ENCODE peak calls at places on chromosomes 2 and 18, in five cellular contexts. R is SJSA1, M is Peyer's patch, I is stomach, D is astrocyte. V is an unnamed sample. For H3K36me3 and H3K9me3, the result is how much of the 10 kb centered on the place peaks cover.

GRCh38 chr2:227545990-227546389 is 52.7 kb upstream of the SCYGR2 start:
- DNase-seq in R (peak), M (no peak), I (no peak), D (no peak), V (peak)

GRCh38 chr18:22265838-22266237 is 96.4 kb downstream of the GATA6 start:
- DNase-seq in R (no peak), M (no peak), I (no peak), D (no peak), V (no peak)

GRCh38 chr2:183081908-183082307 is 3.4 kb downstream of the DUSP19 start:
- DNase-seq in R (no peak), M (no peak), I (no peak), D (peak), V (no peak)

GRCh38 chr2:99507964-99508818 is 18.4 kb upstream of the REV1 start:
- DNase-seq in R (no peak), M (no peak), I (no peak), D (no peak), V (no peak)

GRCh38 chr2:171316220-171316619 is 117.6 kb downstream of the METTL8 start:
- DNase-seq in R (no peak), M (no peak), I (no peak), D (peak), V (no peak)

GRCh38 chr18:31280502-31280901 is 37.5 kb upstream of the DSG1 start:
- DNase-seq in R (no peak), M (no peak), I (no peak), D (no peak), V (no peak)

GRCh38 chr2:160241251-160242137 is 41.4 kb upstream of the ITGB6 start:
- DNase-seq in R (peak), M (peak), I (peak), D (peak), V (peak)

GRCh38 chr2:102237176-102237575 is 50.4 kb downstream of the IL1RL2 start:
- DNase-seq in R (no peak), M (no peak), I (no peak), D (no peak), V (no peak)

GRCh38 chr2:220165401-220165800 is 538.0 kb downstream of the SLC4A3 start:
- DNase-seq in R (no peak), M (no peak), I (peak), D (no peak), V (no peak)

GRCh38 chr2:236871500-236872001 is 214.1 kb upstream of the COPS8 start:
- DNase-seq in R (peak), M (peak), I (peak), D (peak), V (peak)

GRCh38 chr2:240559271-240559670 is 886 bp upstream of the DUSP28 start:
- DNase-seq in R (peak), M (no peak), I (no peak), D (no peak), V (no peak)

GRCh38 chr2:101655941-101656422 is 41.5 kb upstream of the MAP4K4 start:
- DNase-seq in R (no peak), M (no peak), I (no peak), D (peak), V (peak)

GRCh38 chr2:156883828-156884615 is 373.5 kb upstream of the GALNT5 start:
- DNase-seq in R (no peak), M (no peak), I (no peak), D (peak), V (no peak)

GRCh38 chr2:47070920-47071824 is 83.9 kb downstream of the STPG4 start:
- DNase-seq in R (peak), M (peak), I (peak), D (peak), V (peak)

GRCh38 chr18:3500016-3500415 is 50.0 kb downstream of the TGIF1 start:
- DNase-seq in R (no peak), M (no peak), I (no peak), D (peak), V (no peak)

GRCh38 chr2:144801325-144801724 is 281.4 kb upstream of the ZEB2 start:
- DNase-seq in R (no peak), M (no peak), I (no peak), D (no peak), V (no peak)

GRCh38 chr2:191312662-191313061 is 67.5 kb downstream of the MYO1B start:
- DNase-seq in R (no peak), M (no peak), I (no peak), D (no peak), V (no peak)

GRCh38 chr2:216412022-216412999 is at the start of gene SMARCAL1:
- DNase-seq in R (peak), M (peak), I (peak), D (peak), V (peak)

GRCh38 chr2:64115808-64116598 is 28.2 kb downstream of the PELI1 start:
- DNase-seq in R (no peak), M (peak), I (no peak), D (no peak), V (no peak)

GRCh38 chr2:26982102-26982742 is 11.8 kb downstream of the MAPRE3 start:
- DNase-seq in R (no peak), M (peak), I (peak), D (peak), V (peak)

GRCh38 chr18:56723706-56724105 is 72.5 kb downstream of the WDR7 start:
- DNase-seq in R (no peak), M (no peak), I (no peak), D (no peak), V (no peak)

GRCh38 chr2:153477641-153478288 is 797 bp downstream of the RPRM start:
- DNase-seq in R (no peak), M (no peak), I (no peak), D (no peak), V (no peak)

GRCh38 chr2:233247744-233248143 is 3.7 kb upstream of the ATG16L1 start:
- DNase-seq in R (peak), M (peak), I (no peak), D (peak), V (peak)

GRCh38 chr2:12750166-12750905 is 33.6 kb downstream of the TRIB2 start:
- DNase-seq in R (no peak), M (no peak), I (no peak), D (no peak), V (no peak)

GRCh38 chr18:22547807-22548561 is 130.3 kb upstream of the CTAGE1 start:
- DNase-seq in R (no peak), M (no peak), I (no peak), D (no peak), V (no peak)

DNA sequence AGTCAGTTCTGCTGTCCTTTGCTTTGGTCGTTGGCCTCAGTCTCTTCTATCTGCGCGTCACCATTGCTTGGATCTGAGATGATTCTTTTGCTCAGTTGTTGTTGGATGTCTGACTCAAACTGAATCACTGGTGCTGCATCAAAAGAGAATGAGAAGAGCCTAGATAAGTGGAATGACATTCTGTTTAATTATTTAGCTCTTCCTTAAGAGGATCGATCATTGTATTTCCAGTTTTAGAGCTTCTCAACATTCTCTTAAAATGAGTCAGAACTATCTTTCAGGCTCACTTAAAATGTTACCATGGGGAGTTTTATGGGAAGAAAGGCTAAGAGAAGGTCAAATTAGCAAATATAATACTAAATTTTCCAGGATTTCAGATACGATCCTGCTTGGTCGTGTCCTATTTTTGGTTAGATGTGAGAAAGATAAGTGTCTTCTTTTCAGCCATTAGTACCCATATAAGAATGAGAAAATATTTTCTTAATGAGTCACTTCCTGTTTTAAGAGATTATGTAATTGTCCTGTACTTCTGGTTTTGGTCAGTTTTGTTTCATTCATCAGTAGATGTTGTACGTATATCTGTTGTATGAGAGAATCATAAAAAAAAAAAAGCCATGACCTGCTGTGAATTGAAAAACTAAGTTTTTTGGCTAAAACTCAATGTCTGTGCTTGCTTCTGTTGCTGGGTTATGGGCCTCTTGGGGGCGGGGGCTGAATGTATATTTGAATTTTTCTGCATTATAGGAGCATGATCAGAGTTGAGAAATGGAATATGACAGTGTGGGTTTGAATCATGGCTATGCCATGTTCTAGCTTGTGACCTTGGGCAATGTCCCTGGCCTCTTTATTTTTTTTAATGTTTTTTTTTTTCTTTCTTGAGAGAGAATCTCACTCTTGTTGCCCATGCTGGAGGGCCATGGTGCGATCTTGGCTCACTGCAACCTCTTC is 31.5 kb upstream of the CASP10 start:
- DNase-seq in R (peak), M (no peak), I (no peak), D (peak), V (peak)
- H3K36me3 ChIP-seq in R (half or more), M (under half), I (half or more), D (under half), V (half or more)

GRCh38 chr18:1914489-1914888 is 656.8 kb downstream of the METTL4 start:
- DNase-seq in R (no peak), M (no peak), I (no peak), D (no peak), V (no peak)
- H3K9me3 ChIP-seq in R (under half), M (under half), I (under half), D (under half), V (under half)

GRCh38 chr2:37599688-37600525 is 71.5 kb downstream of the CDC42EP3 start:
- DNase-seq in R (no peak), M (peak), I (peak), D (no peak), V (no peak)

GRCh38 chr2:37602702-37603101 is 68.7 kb downstream of the CDC42EP3 start:
- DNase-seq in R (no peak), M (no peak), I (no peak), D (no peak), V (no peak)

GRCh38 chr2:37602040-37602439 is 69.4 kb downstream of the CDC42EP3 start:
- DNase-seq in R (no peak), M (no peak), I (no peak), D (no peak), V (no peak)

GRCh38 chr2:37600735-37601134 is 70.7 kb downstream of the CDC42EP3 start:
- DNase-seq in R (no peak), M (no peak), I (no peak), D (no peak), V (no peak)

DNA sequence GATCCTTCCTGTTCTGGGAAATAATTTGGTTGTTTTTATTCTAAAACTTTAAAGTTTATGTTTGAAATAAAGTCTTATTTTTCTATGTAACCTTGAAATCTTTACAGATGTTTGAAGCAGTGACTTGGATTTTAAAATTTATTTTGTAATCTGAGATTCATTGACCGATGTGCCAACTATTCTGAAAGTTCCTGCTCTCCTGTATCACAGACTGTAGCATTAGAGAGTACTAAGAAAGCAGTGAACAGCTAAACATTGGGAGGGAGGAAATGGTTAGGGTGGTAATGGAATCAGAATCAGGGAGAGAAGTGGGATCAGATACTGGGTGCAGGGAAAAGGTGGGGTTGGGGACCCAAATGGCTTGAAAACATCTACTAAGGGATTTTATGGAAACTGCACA is 69.9 kb downstream of the CDC42EP3 start:
- DNase-seq in R (no peak), M (no peak), I (no peak), D (no peak), V (no peak)
- H3K4me3 ChIP-seq in R (no peak), M (no peak), I (no peak), D (no peak), V (no peak)

GRCh38 chr2:181523756-181524155 is 66.6 kb downstream of the ITGA4 start:
- DNase-seq in R (no peak), M (no peak), I (no peak), D (no peak), V (no peak)
- H3K36me3 ChIP-seq in R (under half), M (under half), I (under half), D (under half), V (under half)

GRCh38 chr18:74217476-74218143 is 69.3 kb downstream of the TIMM21 start:
- DNase-seq in R (no peak), M (no peak), I (peak), D (no peak), V (no peak)

GRCh38 chr18:74215863-74216262 is 67.5 kb downstream of the TIMM21 start:
- DNase-seq in R (no peak), M (no peak), I (no peak), D (no peak), V (no peak)

GRCh38 chr18:74213429-74213828 is 65.1 kb downstream of the TIMM21 start:
- DNase-seq in R (no peak), M (no peak), I (no peak), D (no peak), V (no peak)

GRCh38 chr18:74219056-74219455 is 70.7 kb downstream of the TIMM21 start:
- DNase-seq in R (no peak), M (peak), I (no peak), D (no peak), V (no peak)

DNA sequence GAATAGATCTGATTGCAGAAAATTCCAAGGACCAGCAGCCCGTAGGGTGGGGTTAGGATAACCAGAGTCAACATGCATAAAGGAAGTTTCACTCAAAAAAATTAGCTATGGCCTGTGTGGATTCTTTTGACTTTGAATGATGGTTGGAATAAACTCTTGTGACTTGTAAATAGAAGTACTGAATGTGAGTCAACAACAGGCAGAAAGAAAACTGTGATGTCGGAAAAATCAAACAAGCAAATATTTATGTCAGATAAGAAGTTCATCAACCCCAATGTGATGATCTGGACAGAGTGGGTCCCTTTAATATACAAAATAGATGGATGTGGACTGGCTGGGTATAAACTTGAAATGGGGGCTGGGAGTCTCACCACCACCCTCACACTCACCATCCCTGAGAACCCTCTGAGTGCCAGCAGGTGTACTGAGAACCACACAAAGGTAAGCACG is 68.4 kb downstream of the TIMM21 start:
- DNase-seq in R (no peak), M (no peak), I (no peak), D (no peak), V (no peak)
- H3K9me3 ChIP-seq in R (under half), M (under half), I (under half), D (under half), V (under half)

V was measured in MG63.